ENCODE peak calls at places on chromosome 20, in eight cellular contexts. U, F, Q, I, T, P, M and X are unnamed samples.

GRCh38 chr20:49385471-49385870 is 97.0 kb downstream of the KCNB1 start:
- DNase-seq in U (no peak), F (no peak), Q (no peak), I (peak), T (no peak), P (peak), M (no peak), X (no peak)

GRCh38 chr20:17794400-17794799 is 94.6 kb downstream of the BANF2 start:
- DNase-seq in U (no peak), F (peak), Q (no peak), I (no peak), T (no peak), P (no peak), M (no peak), X (no peak)

GRCh38 chr20:3430376-3431069 is 23.1 kb upstream of the DNAAF9 start:
- DNase-seq in U (no peak), F (no peak), Q (no peak), I (no peak), T (no peak), P (no peak), M (no peak), X (no peak)

GRCh38 chr20:38065764-38066375 is 32.3 kb downstream of the RPRD1B start:
- DNase-seq in U (no peak), F (no peak), Q (peak), I (no peak), T (no peak), P (no peak), M (no peak), X (no peak)

GRCh38 chr20:52295556-52295955 is 104.0 kb upstream of the ZFP64 start:
- DNase-seq in U (no peak), F (no peak), Q (no peak), I (no peak), T (no peak), P (no peak), M (no peak), X (no peak)

GRCh38 chr20:52031574-52032303 is 159.8 kb downstream of the ZFP64 start:
- DNase-seq in U (no peak), F (no peak), Q (no peak), I (peak), T (no peak), P (peak), M (no peak), X (peak)

GRCh38 chr20:6490849-6491248 is 276.6 kb upstream of the BMP2 start:
- DNase-seq in U (no peak), F (no peak), Q (no peak), I (no peak), T (no peak), P (no peak), M (no peak), X (peak)

GRCh38 chr20:8242827-8243764 is 111.0 kb downstream of the PLCB1 start:
- DNase-seq in U (no peak), F (no peak), Q (no peak), I (no peak), T (no peak), P (peak), M (no peak), X (no peak)

GRCh38 chr20:46523696-46524328 is 10.5 kb upstream of the ZNF334 start:
- DNase-seq in U (no peak), F (no peak), Q (no peak), I (no peak), T (no peak), P (peak), M (no peak), X (peak)

GRCh38 chr20:18137412-18138265 is at the start of the genes KAT14 and PET117:
- DNase-seq in U (peak), F (peak), Q (peak), I (peak), T (peak), P (peak), M (peak), X (peak)

GRCh38 chr20:24095303-24095702 is 106.7 kb upstream of the GGTLC1 start:
- DNase-seq in U (no peak), F (no peak), Q (no peak), I (no peak), T (no peak), P (no peak), M (no peak), X (no peak)

GRCh38 chr20:52889225-52889624 is 82.9 kb upstream of the TSHZ2 start:
- DNase-seq in U (no peak), F (no peak), Q (no peak), I (no peak), T (no peak), P (peak), M (no peak), X (no peak)

GRCh38 chr20:40962733-40963504 is 65.7 kb upstream of the TOP1 start:
- DNase-seq in U (peak), F (peak), Q (peak), I (peak), T (peak), P (peak), M (peak), X (peak)

GRCh38 chr20:5364136-5364821 is 47.5 kb upstream of the PROKR2 start:
- DNase-seq in U (no peak), F (no peak), Q (no peak), I (no peak), T (no peak), P (no peak), M (no peak), X (peak)

GRCh38 chr20:51494241-51495110 is 48.0 kb downstream of the NFATC2 start:
- DNase-seq in U (no peak), F (no peak), Q (no peak), I (no peak), T (no peak), P (no peak), M (no peak), X (no peak)

GRCh38 chr20:51426879-51427624 is 115.5 kb downstream of the NFATC2 start:
- DNase-seq in U (no peak), F (no peak), Q (no peak), I (no peak), T (no peak), P (no peak), M (no peak), X (no peak)

GRCh38 chr20:22106308-22106938 is 401.0 kb downstream of the PAX1 start:
- DNase-seq in U (no peak), F (peak), Q (no peak), I (no peak), T (no peak), P (peak), M (no peak), X (peak)

GRCh38 chr20:24095753-24096152 is 107.2 kb upstream of the GGTLC1 start:
- DNase-seq in U (no peak), F (no peak), Q (no peak), I (peak), T (no peak), P (no peak), M (no peak), X (peak)

GRCh38 chr20:25052255-25053206 is 5.4 kb downstream of the ACSS1 start:
- DNase-seq in U (no peak), F (no peak), Q (no peak), I (no peak), T (no peak), P (peak), M (no peak), X (no peak)

GRCh38 chr20:59598625-59599310 is 5.6 kb upstream of the PHACTR3 start:
- DNase-seq in U (peak), F (peak), Q (peak), I (peak), T (peak), P (peak), M (no peak), X (peak)

GRCh38 chr20:36017034-36017951 is 48.9 kb downstream of the CNBD2 start:
- DNase-seq in U (peak), F (no peak), Q (no peak), I (peak), T (no peak), P (peak), M (no peak), X (peak)

GRCh38 chr20:57748601-57749130 is 38.9 kb upstream of the PMEPA1 start:
- DNase-seq in U (peak), F (peak), Q (peak), I (peak), T (no peak), P (peak), M (peak), X (peak)

GRCh38 chr20:17822039-17822438 is 122.3 kb downstream of the BANF2 start:
- DNase-seq in U (no peak), F (no peak), Q (no peak), I (no peak), T (no peak), P (peak), M (no peak), X (no peak)

GRCh38 chr20:37755665-37756064 is 61.8 kb downstream of the CTNNBL1 start:
- DNase-seq in U (no peak), F (peak), Q (peak), I (no peak), T (no peak), P (peak), M (no peak), X (no peak)

GRCh38 chr20:53214392-53214791 is 242.2 kb downstream of the TSHZ2 start:
- DNase-seq in U (no peak), F (no peak), Q (no peak), I (no peak), T (no peak), P (no peak), M (no peak), X (no peak)

GRCh38 chr20:33531047-33531877 is 41.4 kb downstream of the CBFA2T2 start:
- DNase-seq in U (no peak), F (no peak), Q (no peak), I (no peak), T (no peak), P (peak), M (no peak), X (no peak)

GRCh38 chr20:13814672-13815071 is 29.8 kb downstream of the NDUFAF5 start:
- DNase-seq in U (no peak), F (no peak), Q (no peak), I (no peak), T (no peak), P (no peak), M (no peak), X (no peak)